ENCODE peak calls at places on chromosomes 1 and 21, in seven cellular contexts. S, P, C, Y, E, F and Q are unnamed samples.

GRCh38 chr1:76336951-76337371 is 262.4 kb downstream of the ST6GALNAC3 start:
- DNase-seq in Y (peak; percentile 78), E (no peak), S (no peak), P (no peak), F (no peak), C (no peak), Q (no peak)

GRCh38 chr1:171653796-171654704 is 1.6 kb upstream of the MYOC start:
- DNase-seq in S (no peak), Y (no peak), P (no peak), F (no peak), C (no peak), E (no peak), Q (no peak)

GRCh38 chr1:209899948-209900347 is 38.1 kb upstream of the SYT14 start:
- DNase-seq in P (no peak), F (no peak), E (no peak), S (peak; percentile 89), C (no peak), Y (no peak), Q (peak; percentile 16)

GRCh38 chr1:116628448-116628847 is 39.1 kb downstream of the IGSF3 start:
- DNase-seq in P (no peak), S (no peak), E (no peak), C (no peak), F (peak; percentile 44), Y (no peak), Q (no peak)

GRCh38 chr1:1041873-1042272 is 22.0 kb downstream of the AGRN start:
- DNase-seq in E (no peak), F (no peak), C (no peak), P (no peak), S (no peak), Y (no peak), Q (no peak)

GRCh38 chr1:162927421-162927820 is 66.4 kb upstream of the CCDC190 start:
- DNase-seq in Y (no peak), P (no peak), C (no peak), F (no peak), S (no peak), E (no peak), Q (no peak)

GRCh38 chr21:33028759-33029511 is 3.2 kb downstream of the OLIG2 start:
- DNase-seq in Y (no peak), S (peak; percentile 60), P (peak; percentile 8), C (no peak), F (peak; percentile 35), E (no peak), Q (no peak)

GRCh38 chr1:234691567-234691966 is 81.6 kb upstream of the IRF2BP2 start:
- DNase-seq in Y (no peak), S (no peak), F (no peak), E (no peak), C (no peak), P (no peak), Q (no peak)

GRCh38 chr21:28018741-28019669 is 973.7 kb downstream of the LTN1 start:
- DNase-seq in F (peak; percentile 2), P (no peak), S (peak; percentile 68), C (no peak), E (no peak), Y (no peak), Q (no peak)

GRCh38 chr21:33871171-33871570 is 44.4 kb downstream of the ATP5PO start:
- DNase-seq in C (no peak), Y (no peak), E (no peak), S (no peak), P (no peak), F (no peak), Q (no peak)

DNA sequence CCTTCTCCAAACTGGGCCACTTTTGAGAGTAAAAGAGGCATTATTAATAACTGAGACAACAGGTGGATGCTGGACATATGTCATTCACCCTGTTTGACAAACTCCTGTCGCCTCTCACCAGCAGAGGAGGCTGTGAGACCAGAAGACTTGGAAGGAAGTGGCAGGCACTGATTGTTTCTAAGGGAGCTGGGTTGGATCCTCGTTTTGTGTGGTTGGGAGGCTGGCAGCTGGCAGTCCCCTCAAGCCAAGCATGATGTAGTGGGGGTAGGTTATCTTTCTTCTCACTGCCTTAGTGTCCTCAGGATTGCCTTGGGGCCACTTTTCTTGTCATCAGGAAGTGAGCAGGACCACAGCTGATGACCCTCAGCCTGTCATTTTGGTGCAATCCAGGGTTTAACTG is 86.5 kb upstream of the KCNJ15 start:
- DNase-seq in Y (peak; percentile 49), S (peak; percentile 84), C (no peak), P (no peak), F (peak; percentile 21), E (no peak), Q (peak; percentile 23)
- TF ChIP-seq CTCF in Y (peak; percentile 25), S (peak; percentile 81), C (no peak), P (no peak), F (peak; percentile 42), E (no peak), Q (peak; percentile 35)

GRCh38 chr1:170044187-170044586 is 30.3 kb downstream of the KIFAP3 start:
- DNase-seq in Y (no peak), S (no peak), P (no peak), C (no peak), F (no peak), E (no peak), Q (no peak)
- TF ChIP-seq CTCF in Y (no peak), S (no peak), P (no peak), C (no peak), F (no peak), E (no peak), Q (no peak)

DNA sequence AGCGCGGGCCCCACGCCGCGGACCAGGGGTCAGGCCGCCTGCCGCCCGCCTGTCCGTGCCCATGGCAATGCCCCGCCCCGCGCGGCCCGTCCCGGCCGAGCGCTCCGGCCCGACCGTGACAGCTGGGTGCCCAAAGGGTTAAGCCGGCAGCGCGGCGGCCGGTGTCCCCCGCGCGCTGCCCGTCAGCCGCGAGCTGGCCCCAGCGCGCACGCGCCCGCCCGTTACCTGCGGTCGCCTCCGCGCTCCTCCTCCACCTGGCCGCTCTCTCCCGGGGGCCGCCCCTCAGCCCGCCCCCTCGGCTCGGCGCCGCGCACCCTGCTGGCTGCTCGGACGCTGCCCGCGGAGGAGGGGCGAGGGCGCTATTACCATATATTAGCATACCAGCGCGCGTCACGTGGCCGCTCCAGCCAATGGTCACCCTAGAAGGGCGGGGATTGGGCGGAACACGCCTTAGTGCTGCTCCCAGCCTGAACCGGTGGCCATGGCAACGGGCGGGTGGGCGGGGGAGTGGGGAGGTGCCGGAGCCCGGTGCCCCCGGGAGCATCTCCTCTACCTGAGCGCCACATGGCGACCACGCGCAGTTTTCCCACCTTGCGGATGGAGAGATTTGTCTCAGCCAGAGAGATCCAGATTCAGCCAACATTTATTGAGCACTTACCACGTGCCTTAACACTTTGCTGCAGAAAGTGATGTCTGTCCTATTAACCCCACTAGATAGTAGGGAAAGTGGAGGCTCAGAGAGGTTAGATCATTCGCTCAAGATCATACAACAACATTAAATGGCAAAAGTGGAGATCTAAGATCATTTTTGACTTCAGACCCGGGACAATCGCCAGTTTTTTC is at the start of gene PHC2:
- DNase-seq in Y (peak; percentile 95), C (peak; percentile 87), E (peak; percentile 95), F (peak; percentile 95), S (peak; percentile 99), P (peak; percentile 80), Q (peak; percentile 97)
- TF ChIP-seq CTCF in Y (peak; percentile 19), C (no peak), E (peak; percentile 46), F (no peak), S (peak; percentile 44), P (no peak), Q (no peak)

GRCh38 chr21:29424728-29425127 is 126.0 kb downstream of the BACH1 start:
- DNase-seq in Y (no peak), C (no peak), S (no peak), P (no peak), F (no peak), E (no peak), Q (no peak)
- TF ChIP-seq CTCF in Y (no peak), C (no peak), S (no peak), P (no peak), F (no peak), E (no peak), Q (no peak)

DNA sequence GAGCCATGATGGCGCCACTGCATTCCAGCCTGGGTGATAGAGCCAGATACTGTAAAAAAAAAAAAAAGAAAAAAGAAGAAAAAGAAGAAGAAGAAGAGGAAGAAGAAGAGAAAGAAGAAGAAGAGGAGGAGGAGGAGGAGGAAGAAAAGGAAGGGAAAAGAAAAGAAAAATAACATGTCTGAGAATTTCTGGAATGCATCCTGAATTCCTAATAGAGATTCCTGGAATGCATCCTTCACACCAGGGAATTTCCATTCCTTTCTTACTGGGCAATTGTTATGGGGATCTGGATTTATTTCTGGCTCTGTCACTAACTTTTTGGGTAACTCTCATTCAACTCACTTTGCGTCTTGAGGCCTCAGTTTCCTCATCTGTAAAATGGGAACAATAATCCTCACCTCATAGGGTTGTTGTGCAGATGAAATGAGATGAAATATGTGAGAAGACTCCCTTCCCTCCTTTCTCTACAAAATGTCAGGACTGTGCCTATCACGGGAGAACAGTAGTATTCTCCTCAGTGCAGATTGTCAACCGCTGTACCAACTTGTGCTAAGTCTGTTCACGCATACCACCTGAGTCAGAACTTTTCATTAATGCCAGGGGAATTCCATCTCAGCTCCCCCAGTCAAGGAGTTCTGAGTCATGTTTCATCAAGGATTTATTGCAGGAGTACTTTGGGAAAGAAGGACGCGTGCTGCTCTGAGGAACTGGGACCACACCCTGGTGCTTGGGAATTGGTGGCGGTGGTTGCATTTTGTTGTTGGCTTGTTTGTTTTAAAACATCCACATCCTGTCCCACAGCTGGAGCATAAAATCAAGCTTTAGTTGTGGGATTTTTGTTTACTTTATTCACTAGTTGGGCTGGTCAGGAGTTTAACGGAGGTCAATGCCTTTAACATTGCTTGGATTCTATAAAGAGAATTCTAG is 42.4 kb upstream of the ROR1 start:
- DNase-seq in S (peak; percentile 48), Y (peak; percentile 93), F (no peak), P (no peak), E (no peak), C (no peak), Q (no peak)
- TF ChIP-seq CTCF in S (no peak), Y (no peak), F (no peak), P (no peak), E (no peak), C (no peak), Q (no peak)

DNA sequence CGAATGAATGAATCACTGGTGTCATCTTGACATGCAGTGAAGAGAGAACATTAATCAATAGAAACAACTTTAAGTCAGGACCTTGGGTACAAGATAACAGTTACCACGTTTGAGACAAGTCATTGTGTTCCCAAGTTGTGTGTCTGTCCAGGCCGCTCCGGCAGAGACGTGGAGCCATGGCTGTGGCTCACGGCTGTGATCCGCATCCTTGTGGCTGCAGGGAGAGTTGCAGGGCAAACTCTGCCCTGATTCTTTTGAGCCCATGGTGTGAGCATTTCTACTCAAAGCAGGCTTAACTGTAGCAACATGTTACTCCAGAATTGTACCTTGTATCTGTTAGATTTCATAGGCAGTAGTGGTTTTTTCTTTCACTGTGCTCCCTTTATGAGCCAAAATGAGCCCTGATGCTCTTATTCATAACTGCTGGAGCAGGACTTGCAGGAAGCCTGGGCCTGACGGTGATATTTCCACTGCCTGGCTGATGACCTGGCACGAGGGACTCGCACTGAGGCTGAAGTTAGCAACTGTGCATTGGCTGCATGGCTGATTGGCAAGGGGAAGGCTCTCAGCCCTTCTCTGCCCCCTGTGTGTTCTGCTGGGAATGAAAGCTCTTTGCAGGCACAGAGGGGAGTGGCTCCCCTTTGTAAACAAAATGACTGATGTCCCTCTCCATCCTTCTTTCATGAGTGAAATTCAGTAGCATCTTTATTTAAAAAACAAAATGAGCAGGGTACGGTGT is 465.3 kb downstream of the AJAP1 start:
- DNase-seq in F (no peak), C (no peak), P (no peak), Y (no peak), S (peak; percentile 82), E (no peak), Q (peak; percentile 13)
- TF ChIP-seq CTCF in F (no peak), C (no peak), P (no peak), Y (no peak), S (peak; percentile 87), E (no peak), Q (peak; percentile 52)

DNA sequence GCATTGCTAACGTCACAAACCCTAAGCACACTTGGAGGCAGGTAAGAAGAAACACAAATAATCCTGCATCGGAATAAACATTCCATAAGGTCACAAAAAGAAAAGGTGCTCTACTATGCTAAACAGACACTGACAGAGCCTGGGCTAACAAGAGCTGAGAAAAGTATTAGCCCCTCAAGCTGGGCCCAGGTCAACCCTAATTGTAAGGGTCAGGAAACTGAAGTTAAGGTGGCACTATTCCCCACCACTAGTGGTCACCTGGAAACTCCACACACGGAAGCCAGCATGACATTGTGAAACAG is 1.3 kb downstream of the PTTG1IP start:
- DNase-seq in C (no peak), E (no peak), F (no peak), S (no peak), Y (no peak), P (no peak), Q (no peak)
- TF ChIP-seq CTCF in C (no peak), E (peak; percentile 36), F (no peak), S (peak; percentile 40), Y (no peak), P (no peak), Q (no peak)